ENCODE peak calls at places on chromosomes 16 and 17, in four cellular contexts. R, Y, F and N are unnamed samples. For H3K27me3 and H3K4me1, the result is how much of the 10 kb centered on the place peaks cover.

GRCh38 chr17:81500026-81500425 is 12.6 kb downstream of the ACTG1 start:
- DNase-seq in R (no peak), F (peak), Y (peak), N (no peak)

GRCh38 chr17:74051348-74051747 is 152.1 kb upstream of the RPL38 start:
- DNase-seq in R (no peak), F (no peak), Y (no peak), N (no peak)

GRCh38 chr17:33936764-33937163 is 318.3 kb upstream of the CCL2 start:
- DNase-seq in R (no peak), F (no peak), Y (no peak), N (no peak)

GRCh38 chr16:81542609-81543570 is 98.3 kb downstream of the CMIP start:
- DNase-seq in R (no peak), Y (no peak), F (peak), N (peak)

GRCh38 chr17:80069886-80070177 is 31.5 kb upstream of the GAA start:
- DNase-seq in F (no peak), Y (peak), R (no peak), N (no peak)

GRCh38 chr16:46862555-46863447 is 21.4 kb upstream of the GPT2 start:
- DNase-seq in Y (no peak), F (no peak), R (no peak), N (no peak)

GRCh38 chr17:60971515-60972369 is 294.1 kb downstream of the BCAS3 start:
- DNase-seq in Y (peak), R (no peak), F (peak), N (no peak)

GRCh38 chr16:183005-183404 is 2.7 kb downstream of the HBQ1 start:
- DNase-seq in F (no peak), R (no peak), Y (no peak), N (no peak)

GRCh38 chr16:81181013-81181720 is 57.3 kb upstream of the BCO1 start:
- DNase-seq in Y (peak), F (peak), R (peak), N (peak)

GRCh38 chr16:73546351-73546845 is 498.5 kb upstream of the ZFHX3 start:
- DNase-seq in Y (no peak), F (no peak), R (no peak), N (no peak)

GRCh38 chr16:15777533-15778203 is 79.2 kb downstream of the MYH11 start:
- DNase-seq in Y (peak), F (peak), R (no peak), N (no peak)

GRCh38 chr16:67268136-67268579 is 11.2 kb upstream of the PLEKHG4 start:
- DNase-seq in Y (peak), R (no peak), F (peak), N (no peak)

GRCh38 chr17:43753488-43754129 is 5.0 kb downstream of the SOST start:
- DNase-seq in Y (no peak), R (no peak), F (no peak), N (no peak)

GRCh38 chr16:48487287-48487686 is 102.1 kb upstream of the SIAH1 start:
- DNase-seq in Y (peak), F (no peak), R (no peak), N (no peak)

GRCh38 chr17:78896091-78896833 is 6.7 kb downstream of the CEP295NL start:
- DNase-seq in F (no peak), R (no peak), Y (no peak), N (no peak)

GRCh38 chr17:83144421-83145357 is 65.3 kb downstream of the METRNL start:
- DNase-seq in Y (peak), R (no peak), F (no peak), N (no peak)

GRCh38 chr17:8941520-8941919 is 24.0 kb downstream of the PIK3R5 start:
- DNase-seq in F (no peak), R (peak), Y (no peak), N (peak)

GRCh38 chr16:84229421-84229820 is 10.4 kb downstream of the KCNG4 start:
- DNase-seq in Y (no peak), F (no peak), R (no peak), N (no peak)

GRCh38 chr16:28918698-28919097 is 6.3 kb downstream of the RABEP2 start:
- DNase-seq in Y (no peak), F (no peak), R (no peak), N (no peak)

GRCh38 chr16:65829076-65829475 is 537.4 kb upstream of the CDH5 start:
- DNase-seq in Y (no peak), F (no peak), R (no peak), N (no peak)

GRCh38 chr16:55372792-55373488 is 48.9 kb downstream of the IRX6 start:
- DNase-seq in Y (no peak), F (no peak), R (no peak), N (no peak)

GRCh38 chr17:67575325-67575724 is 142.4 kb upstream of the NOL11 start:
- DNase-seq in F (no peak), Y (no peak), R (no peak), N (no peak)

GRCh38 chr17:1994707-1995106 is 30.4 kb downstream of the RTN4RL1 start:
- DNase-seq in R (no peak), Y (no peak), F (no peak), N (no peak)

GRCh38 chr16:87464691-87465300 is 28.0 kb downstream of the ZCCHC14 start:
- DNase-seq in R (peak), Y (peak), F (no peak), N (peak)

GRCh38 chr16:78094166-78094565 is 5.3 kb upstream of the WWOX start:
- DNase-seq in F (no peak), R (no peak), Y (no peak), N (no peak)
- TF ChIP-seq CTCF in F (no peak), R (no peak), Y (no peak), N (no peak)

GRCh38 chr16:54290203-54291106 is 3.9 kb upstream of the IRX3 start:
- DNase-seq in R (no peak), Y (no peak), F (no peak), N (no peak)

GRCh38 chr16:54291981-54292487 is 5.4 kb upstream of the IRX3 start:
- DNase-seq in F (no peak), Y (no peak), R (no peak), N (no peak)

GRCh38 chr16:54289242-54290051 is 2.9 kb upstream of the IRX3 start:
- DNase-seq in Y (peak), F (no peak), R (no peak), N (no peak)

GRCh38 chr16:54288592-54289241 is 2.1 kb upstream of the IRX3 start:
- DNase-seq in Y (no peak), R (no peak), F (no peak), N (no peak)

DNA sequence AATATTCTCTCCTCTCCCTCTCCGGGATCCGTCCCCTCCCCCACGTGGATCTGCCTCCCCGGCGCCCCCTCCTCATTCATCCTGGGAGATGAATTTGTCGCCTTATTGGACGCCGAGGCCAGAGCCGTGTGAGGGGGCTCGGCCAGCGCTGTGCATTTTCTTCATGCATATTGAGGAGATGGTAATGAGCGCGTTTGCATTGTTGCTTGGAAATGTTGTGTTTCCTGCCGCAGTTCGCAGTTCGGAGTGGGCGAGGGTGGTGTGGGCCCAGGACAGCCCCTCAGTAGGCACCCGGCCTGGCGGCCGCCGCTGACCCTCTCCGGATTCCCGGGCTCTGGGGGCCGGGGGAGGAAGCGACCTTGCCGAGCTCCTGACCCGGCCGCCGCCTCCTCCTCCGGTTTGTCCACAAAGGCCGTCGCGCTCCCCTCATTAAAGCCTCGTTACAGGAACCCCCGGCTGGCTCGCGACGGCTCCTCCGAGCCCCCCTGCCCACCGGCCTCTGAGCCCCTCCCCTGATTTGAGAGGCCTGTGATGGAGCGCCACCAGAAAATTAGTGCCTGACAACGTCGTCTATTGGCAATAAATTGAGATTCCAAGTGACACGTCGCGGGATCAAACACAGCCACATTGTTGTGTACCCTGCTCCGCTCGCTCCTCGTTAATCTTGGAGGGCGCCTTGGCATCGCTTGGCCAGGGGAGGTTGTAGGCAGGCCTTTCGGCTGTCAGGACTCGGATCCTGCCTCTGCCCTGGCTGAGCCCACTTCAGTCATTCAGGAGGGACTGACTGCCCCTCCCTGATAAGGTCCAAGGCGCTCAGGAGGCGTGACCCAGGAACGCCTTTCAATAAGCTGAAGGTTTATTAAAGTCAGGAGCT is 4.8 kb upstream of the IRX3 start:
- DNase-seq in Y (no peak), R (no peak), F (no peak), N (no peak)
- H3K27me3 ChIP-seq in Y (under half), R (under half), F (under half), N (half or more)

DNA sequence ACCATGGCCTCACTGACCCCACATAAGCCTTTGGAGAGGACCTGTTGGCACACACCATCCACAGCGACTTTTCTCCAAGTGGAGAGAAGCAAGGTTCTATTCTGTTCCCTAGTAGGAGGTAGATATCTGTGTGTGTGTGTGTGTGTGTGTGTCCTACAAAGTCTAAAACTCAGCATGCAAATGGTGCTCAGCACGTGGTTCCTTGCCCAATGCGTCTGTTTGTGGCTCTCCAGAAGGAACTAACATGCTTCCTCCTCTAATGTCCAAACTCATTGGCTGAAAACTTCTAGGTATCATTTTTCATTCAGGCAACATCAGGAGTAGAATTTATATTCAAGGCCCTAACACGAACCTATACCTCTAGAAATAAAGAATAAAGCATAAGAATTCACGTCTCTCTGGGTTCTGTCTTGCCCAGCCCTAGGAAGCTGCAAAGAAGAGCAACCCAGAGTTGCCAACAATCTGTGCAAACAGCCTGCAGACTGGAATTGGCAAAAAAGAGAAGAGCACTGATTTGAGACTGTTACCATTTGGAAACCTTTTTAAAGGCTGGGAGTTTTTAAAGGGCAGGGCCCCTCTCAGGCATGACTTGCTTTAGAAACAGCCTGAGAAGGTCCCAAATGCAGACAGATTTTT is 25.5 kb downstream of the MAP3K14 start:
- DNase-seq in Y (no peak), F (no peak), R (peak), N (no peak)
- H3K4me1 ChIP-seq in Y (half or more), F (under half), R (half or more), N (half or more)

DNA sequence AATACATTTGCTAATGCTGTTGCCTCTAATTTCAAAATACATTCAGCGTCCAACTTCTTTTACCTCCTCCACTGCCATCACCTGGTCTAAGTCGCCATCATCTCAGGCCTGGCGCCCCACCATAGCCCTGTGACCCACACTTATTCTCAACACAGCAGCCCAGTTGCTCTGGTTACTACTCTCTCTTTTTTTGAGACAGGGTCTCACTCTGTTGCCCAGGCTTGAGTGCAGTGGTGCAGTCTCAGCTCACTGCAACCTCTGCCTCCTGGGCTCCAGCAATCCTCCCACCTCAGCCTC is 7.5 kb upstream of the NKD1 start:
- DNase-seq in Y (no peak), F (no peak), R (no peak), N (no peak)
- TF ChIP-seq CTCF in Y (no peak), F (no peak), R (no peak), N (no peak)

GRCh38 chr17:381941-382643 is 29.5 kb upstream of the RPH3AL start:
- DNase-seq in Y (no peak), R (no peak), F (no peak), N (no peak)
- H3K27me3 ChIP-seq in Y (under half), R (under half), F (under half), N (under half)

GRCh38 chr17:41578971-41579370 is 7.1 kb upstream of the KRT9 start:
- DNase-seq in Y (no peak), F (no peak), R (no peak), N (no peak)
- H3K4me1 ChIP-seq in Y (under half), F (under half), R (under half), N (under half)

GRCh38 chr16:17419266-17419665 is 51.5 kb downstream of the XYLT1 start:
- DNase-seq in Y (no peak), R (no peak), F (no peak), N (no peak)

GRCh38 chr16:17417740-17418139 is 53.0 kb downstream of the XYLT1 start:
- DNase-seq in R (no peak), F (no peak), Y (no peak), N (no peak)

GRCh38 chr16:17414916-17415315 is 55.8 kb downstream of the XYLT1 start:
- DNase-seq in Y (no peak), R (no peak), F (no peak), N (no peak)

GRCh38 chr16:17414421-17414820 is 56.3 kb downstream of the XYLT1 start:
- DNase-seq in F (no peak), R (peak), Y (no peak), N (no peak)

GRCh38 chr16:17416461-17417221 is 54.1 kb downstream of the XYLT1 start:
- DNase-seq in Y (peak), R (peak), F (no peak), N (peak)
- TF ChIP-seq CTCF in Y (peak), R (no peak), F (no peak), N (no peak)

GRCh38 chr16:56640076-56640475 is 1.6 kb downstream of the MT1A start:
- DNase-seq in Y (no peak), R (no peak), F (no peak), N (no peak)

GRCh38 chr16:56643080-56643778 is 4.8 kb downstream of the MT1A start:
- DNase-seq in Y (peak), R (peak), F (peak), N (peak)

GRCh38 chr16:56639045-56639444 is 579 bp downstream of the MT1A start:
- DNase-seq in Y (no peak), F (no peak), R (no peak), N (no peak)

GRCh38 chr16:56643833-56644232 is 5.4 kb downstream of the MT1A start:
- DNase-seq in Y (no peak), F (no peak), R (no peak), N (no peak)

DNA sequence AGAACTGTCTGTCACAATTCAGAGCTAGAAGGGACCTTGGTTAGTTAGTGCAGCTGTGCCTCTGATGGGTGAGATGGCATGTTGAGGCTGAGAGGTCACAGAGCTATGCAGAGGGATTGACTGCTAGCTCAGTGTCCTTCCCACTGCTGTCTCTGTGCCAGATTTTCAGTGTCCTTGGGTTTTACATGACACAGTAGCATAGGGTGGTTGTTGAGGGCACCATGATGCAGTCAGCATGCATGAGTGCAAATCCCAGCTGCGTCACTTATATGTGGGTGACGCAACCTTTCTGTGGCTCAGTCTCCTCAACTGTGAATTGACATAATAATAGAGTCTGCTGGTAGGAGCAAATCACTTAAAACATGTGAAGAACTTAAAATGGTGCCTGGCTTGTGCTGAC is 2.7 kb downstream of the MT1A start:
- DNase-seq in F (no peak), R (no peak), Y (no peak), N (no peak)
- H3K27me3 ChIP-seq in F (under half), R (under half), Y (half or more), N (under half)

GRCh38 chr17:77153487-77153886 is 12.7 kb downstream of the SEC14L1 start:
- DNase-seq in R (no peak), Y (no peak), F (no peak), N (no peak)

GRCh38 chr17:77154187-77154586 is 13.4 kb downstream of the SEC14L1 start:
- DNase-seq in Y (no peak), F (no peak), R (no peak), N (no peak)

GRCh38 chr17:77160032-77160876 is 19.5 kb downstream of the SEC14L1 start:
- DNase-seq in Y (no peak), R (no peak), F (no peak), N (no peak)

GRCh38 chr17:77151236-77151635 is 10.5 kb downstream of the SEC14L1 start:
- DNase-seq in F (no peak), R (no peak), Y (no peak), N (no peak)

DNA sequence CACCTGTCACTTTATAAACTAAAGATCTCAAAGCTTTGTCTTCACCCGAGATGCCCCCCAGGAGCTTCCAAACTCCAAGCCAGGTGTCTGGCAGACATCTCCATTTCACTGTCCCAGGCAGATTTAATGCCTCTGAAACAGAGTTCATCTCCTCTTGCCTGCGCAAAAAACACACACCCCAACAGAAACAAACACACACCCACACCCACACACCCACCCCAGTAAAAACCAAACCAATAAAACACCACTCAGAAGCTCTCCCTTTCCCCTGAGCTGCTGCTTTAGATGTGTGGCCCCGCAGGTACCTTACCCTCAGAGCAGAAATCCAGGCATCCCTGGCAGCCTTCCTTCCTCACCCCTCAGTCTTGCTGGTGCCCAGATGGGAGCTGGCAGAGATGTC is 14.4 kb downstream of the SEC14L1 start:
- DNase-seq in F (no peak), Y (no peak), R (no peak), N (no peak)
- H3K4me1 ChIP-seq in F (under half), Y (under half), R (under half), N (half or more)